ENCODE peak calls at places on chromosomes 2 and 18, in ten cellular contexts. C is mucosa of gallbladder; E is epithelial cell of esophagus; P is SW480; F is activated CD4-positive, CD25-positive, alpha-beta regulatory T cell; O is WERI-Rb-1; J is ecto neural progenitor cell; R is T-cell; Y is type B pancreatic cell; X is germinal center. L is an unnamed sample.
A peak's percentile ranks its signal among the peaks of the same experiment; 100 is the strongest.

GRCh38 chr2:158935617-158936016 is 32.8 kb upstream of the TANC1 start:
- DNase-seq in C (no peak), E (peak; percentile 42), P (no peak), F (no peak), O (no peak), J (no peak), R (no peak), Y (no peak), X (no peak), L (no peak)

GRCh38 chr18:72868666-72869661 is 1.2 kb upstream of the NETO1 start:
- DNase-seq in C (no peak), E (no peak), P (no peak), F (no peak), O (no peak), J (peak; percentile 58), R (no peak), Y (no peak), X (no peak), L (no peak)

GRCh38 chr2:201440182-201440581 is 11.1 kb downstream of the TRAK2 start:
- DNase-seq in C (peak; percentile 67), E (peak; percentile 92), P (no peak), F (no peak), O (no peak), J (no peak), R (no peak), Y (no peak), X (no peak), L (peak; percentile 61)

GRCh38 chr2:24485191-24485590 is 5.9 kb upstream of the NCOA1 start:
- DNase-seq in C (no peak), E (no peak), P (no peak), F (no peak), O (no peak), J (no peak), R (no peak), Y (no peak), X (no peak), L (no peak)

GRCh38 chr2:195820867-195821565 is 164.0 kb downstream of the SLC39A10 start:
- DNase-seq in C (no peak), E (no peak), P (no peak), F (no peak), O (no peak), J (no peak), R (no peak), Y (no peak), X (no peak), L (no peak)

GRCh38 chr2:122639721-122640120 is 884.3 kb downstream of the TSN start:
- DNase-seq in C (no peak), E (peak; percentile 77), P (no peak), F (no peak), O (no peak), J (no peak), R (no peak), Y (no peak), X (no peak), L (no peak)

GRCh38 chr2:238667008-238667407 is 180.9 kb upstream of the TWIST2 start:
- DNase-seq in C (no peak), E (no peak), P (no peak), F (no peak), O (no peak), J (no peak), R (no peak), Y (no peak), X (no peak), L (no peak)

GRCh38 chr2:167127135-167127534 is 238.9 kb downstream of the XIRP2 start:
- DNase-seq in C (no peak), E (peak; percentile 56), P (peak; percentile 28), F (no peak), O (peak; percentile 9), J (no peak), R (no peak), Y (no peak), X (no peak), L (no peak)

GRCh38 chr2:232929303-232930123 is 59.4 kb downstream of the SNORC start:
- DNase-seq in C (no peak), E (no peak), P (no peak), F (no peak), O (no peak), J (no peak), R (no peak), Y (no peak), X (no peak), L (no peak)

GRCh38 chr2:84132371-84132770 is 326.7 kb downstream of the SUCLG1 start:
- DNase-seq in C (no peak), E (no peak), P (no peak), F (no peak), O (peak; percentile 40), J (no peak), R (no peak), Y (no peak), X (no peak), L (no peak)

GRCh38 chr2:12637754-12638153 is 79.0 kb upstream of the TRIB2 start:
- DNase-seq in C (no peak), E (peak; percentile 44), P (no peak), F (no peak), O (no peak), J (no peak), R (no peak), Y (no peak), X (no peak), L (no peak)

GRCh38 chr2:121648611-121649401 is 456 bp downstream of the CLASP1 start:
- DNase-seq in C (peak; percentile 36), E (peak; percentile 58), P (peak; percentile 58), F (peak; percentile 37), O (peak; percentile 75), J (peak; percentile 86), R (peak; percentile 51), Y (peak; percentile 75), X (peak; percentile 36), L (peak; percentile 47)

GRCh38 chr2:174681983-174682577 is 82.2 kb downstream of the CHRNA1 start:
- DNase-seq in C (no peak), E (peak; percentile 22), P (no peak), F (no peak), O (peak; percentile 12), J (peak; percentile 66), R (peak; percentile 32), Y (no peak), X (peak; percentile 62), L (peak; percentile 31)

GRCh38 chr2:238152811-238153688 is 5.7 kb upstream of the ERFE start:
- DNase-seq in C (no peak), E (no peak), P (no peak), F (no peak), O (no peak), J (no peak), R (no peak), Y (no peak), X (no peak), L (no peak)

GRCh38 chr2:33086400-33087015 is 139.8 kb downstream of the LTBP1 start:
- DNase-seq in C (peak; percentile 56), E (peak; percentile 31), P (peak; percentile 6), F (no peak), O (no peak), J (no peak), R (no peak), Y (no peak), X (peak; percentile 7), L (peak; percentile 14)

GRCh38 chr2:239769574-239770145 is 255.5 kb downstream of the NDUFA10 start:
- DNase-seq in C (no peak), E (no peak), P (no peak), F (no peak), O (no peak), J (no peak), R (no peak), Y (no peak), X (no peak), L (no peak)

GRCh38 chr2:241226723-241227634 is 38.5 kb downstream of the ANO7 start:
- DNase-seq in C (no peak), E (no peak), P (no peak), F (no peak), O (no peak), J (no peak), R (no peak), Y (no peak), X (no peak), L (no peak)

GRCh38 chr2:65299246-65299645 is 71.6 kb downstream of the ACTR2 start:
- DNase-seq in C (no peak), E (peak; percentile 30), P (peak; percentile 25), F (no peak), O (no peak), J (no peak), R (no peak), Y (no peak), X (no peak), L (no peak)

GRCh38 chr2:68089961-68090360 is 27.2 kb upstream of the C1D start:
- DNase-seq in C (no peak), E (no peak), P (no peak), F (no peak), O (no peak), J (no peak), R (no peak), Y (no peak), X (no peak), L (no peak)

GRCh38 chr2:150090031-150090430 is 397.4 kb downstream of the RND3 start:
- DNase-seq in C (no peak), E (no peak), P (peak; percentile 30), F (no peak), O (no peak), J (no peak), R (no peak), Y (no peak), X (no peak), L (no peak)

GRCh38 chr2:183927367-183928355 is 670.7 kb upstream of the ZNF804A start:
- DNase-seq in C (no peak), E (peak; percentile 46), P (no peak), F (no peak), O (no peak), J (no peak), R (no peak), Y (no peak), X (no peak), L (no peak)

GRCh38 chr2:241014224-241014623 is 15.8 kb downstream of the SNED1 start:
- DNase-seq in C (no peak), E (no peak), P (no peak), F (no peak), O (no peak), J (no peak), R (no peak), Y (peak; percentile 37), X (no peak), L (no peak)

GRCh38 chr18:71028285-71028762 is 739.5 kb downstream of the SOCS6 start:
- DNase-seq in C (no peak), E (no peak), P (no peak), F (no peak), O (no peak), J (no peak), R (no peak), Y (no peak), X (no peak), L (no peak)

GRCh38 chr2:217684431-217685254 is 318.2 kb downstream of the TNS1 start:
- DNase-seq in C (no peak), E (no peak), P (no peak), F (no peak), O (no peak), J (no peak), R (no peak), Y (no peak), X (no peak), L (no peak)

GRCh38 chr2:227766361-227766883 is 20.7 kb downstream of the SCYGR8 start:
- DNase-seq in C (peak; percentile 90), E (peak; percentile 75), P (peak; percentile 61), F (peak; percentile 15), O (peak; percentile 76), J (peak; percentile 87), R (peak; percentile 44), Y (peak; percentile 79), X (peak; percentile 64), L (peak; percentile 85)

GRCh38 chr2:43887176-43887575 is 48.4 kb downstream of the ABCG8 start:
- DNase-seq in C (no peak), E (no peak), P (no peak), F (no peak), O (no peak), J (no peak), R (no peak), Y (no peak), X (no peak), L (no peak)

GRCh38 chr18:43875496-43875895 is 598.2 kb upstream of the SYT4 start:
- DNase-seq in C (no peak), E (no peak), P (no peak), F (no peak), O (no peak), J (no peak), R (no peak), Y (no peak), X (no peak), L (no peak)